ENCODE peak calls at places on chromosomes 1 and 21, in nine cellular contexts. One of them, this sample, is unnamed.

GRCh38 chr1:67807282-67807681 is 26.0 kb downstream of the GNG12 start:
- DNase-seq in stimulated activated CD8-positive, alpha-beta memory T cell treated with anti-CD3 and anti-CD28 coated beads, Interleukin-7, amount 100 ng/mL, for 48 hours: no peak
- DNase-seq in T1000: no peak
- DNase-seq in adrenal gland: no peak
- DNase-seq in endothelial cell: no peak
- DNase-seq in activated T-cell treated with anti-CD3 and anti-CD28 coated beads, Interleukin-2, amount 50 U/mL, for 72 hours: no peak
- DNase-seq in activated naive CD8-positive, alpha-beta T cell treated with anti-CD3 and anti-CD28 coated beads, Interleukin-2, amount 50 U/mL, for 24 hours: no peak
- DNase-seq in occipital lobe: no peak
- DNase-seq in HEK293T: no peak
- DNase-seq in this sample: no peak

GRCh38 chr1:201546093-201546492 is 7.2 kb downstream of the NAV1 start:
- DNase-seq in activated naive CD8-positive, alpha-beta T cell treated with anti-CD3 and anti-CD28 coated beads, Interleukin-2, amount 50 U/mL, for 24 hours: no peak
- DNase-seq in T1000: no peak
- DNase-seq in HEK293T: no peak
- DNase-seq in occipital lobe: no peak
- DNase-seq in stimulated activated CD8-positive, alpha-beta memory T cell treated with anti-CD3 and anti-CD28 coated beads, Interleukin-7, amount 100 ng/mL, for 48 hours: no peak
- DNase-seq in adrenal gland: no peak
- DNase-seq in endothelial cell: no peak
- DNase-seq in activated T-cell treated with anti-CD3 and anti-CD28 coated beads, Interleukin-2, amount 50 U/mL, for 72 hours: peak
- DNase-seq in this sample: no peak

GRCh38 chr1:58576727-58577675 is at the start of gene TACSTD2:
- DNase-seq in adrenal gland: peak
- DNase-seq in activated naive CD8-positive, alpha-beta T cell treated with anti-CD3 and anti-CD28 coated beads, Interleukin-2, amount 50 U/mL, for 24 hours: peak
- DNase-seq in occipital lobe: no peak
- DNase-seq in T1000: no peak
- DNase-seq in endothelial cell: peak
- DNase-seq in HEK293T: no peak
- DNase-seq in stimulated activated CD8-positive, alpha-beta memory T cell treated with anti-CD3 and anti-CD28 coated beads, Interleukin-7, amount 100 ng/mL, for 48 hours: no peak
- DNase-seq in activated T-cell treated with anti-CD3 and anti-CD28 coated beads, Interleukin-2, amount 50 U/mL, for 72 hours: peak
- DNase-seq in this sample: no peak

GRCh38 chr1:171715813-171716251 is 26.0 kb downstream of the VAMP4 start:
- DNase-seq in stimulated activated CD8-positive, alpha-beta memory T cell treated with anti-CD3 and anti-CD28 coated beads, Interleukin-7, amount 100 ng/mL, for 48 hours: no peak
- DNase-seq in endothelial cell: no peak
- DNase-seq in occipital lobe: no peak
- DNase-seq in HEK293T: no peak
- DNase-seq in activated T-cell treated with anti-CD3 and anti-CD28 coated beads, Interleukin-2, amount 50 U/mL, for 72 hours: no peak
- DNase-seq in activated naive CD8-positive, alpha-beta T cell treated with anti-CD3 and anti-CD28 coated beads, Interleukin-2, amount 50 U/mL, for 24 hours: no peak
- DNase-seq in adrenal gland: no peak
- DNase-seq in T1000: no peak
- DNase-seq in this sample: no peak

GRCh38 chr21:40837456-40837855 is 9.5 kb downstream of the DSCAM start:
- DNase-seq in activated naive CD8-positive, alpha-beta T cell treated with anti-CD3 and anti-CD28 coated beads, Interleukin-2, amount 50 U/mL, for 24 hours: no peak
- DNase-seq in stimulated activated CD8-positive, alpha-beta memory T cell treated with anti-CD3 and anti-CD28 coated beads, Interleukin-7, amount 100 ng/mL, for 48 hours: no peak
- DNase-seq in activated T-cell treated with anti-CD3 and anti-CD28 coated beads, Interleukin-2, amount 50 U/mL, for 72 hours: no peak
- DNase-seq in endothelial cell: no peak
- DNase-seq in adrenal gland: no peak
- DNase-seq in T1000: no peak
- DNase-seq in occipital lobe: no peak
- DNase-seq in HEK293T: no peak
- DNase-seq in this sample: no peak

GRCh38 chr1:7595338-7595737 is 175.8 kb upstream of the VAMP3 start:
- DNase-seq in activated naive CD8-positive, alpha-beta T cell treated with anti-CD3 and anti-CD28 coated beads, Interleukin-2, amount 50 U/mL, for 24 hours: no peak
- DNase-seq in stimulated activated CD8-positive, alpha-beta memory T cell treated with anti-CD3 and anti-CD28 coated beads, Interleukin-7, amount 100 ng/mL, for 48 hours: no peak
- DNase-seq in activated T-cell treated with anti-CD3 and anti-CD28 coated beads, Interleukin-2, amount 50 U/mL, for 72 hours: no peak
- DNase-seq in occipital lobe: no peak
- DNase-seq in HEK293T: no peak
- DNase-seq in endothelial cell: no peak
- DNase-seq in T1000: no peak
- DNase-seq in adrenal gland: no peak
- DNase-seq in this sample: no peak

GRCh38 chr1:91948501-91949355 is 473 bp upstream of the BRDT start:
- DNase-seq in T1000: no peak
- DNase-seq in endothelial cell: no peak
- DNase-seq in HEK293T: no peak
- DNase-seq in activated naive CD8-positive, alpha-beta T cell treated with anti-CD3 and anti-CD28 coated beads, Interleukin-2, amount 50 U/mL, for 24 hours: peak
- DNase-seq in adrenal gland: no peak
- DNase-seq in occipital lobe: no peak
- DNase-seq in activated T-cell treated with anti-CD3 and anti-CD28 coated beads, Interleukin-2, amount 50 U/mL, for 72 hours: peak
- DNase-seq in stimulated activated CD8-positive, alpha-beta memory T cell treated with anti-CD3 and anti-CD28 coated beads, Interleukin-7, amount 100 ng/mL, for 48 hours: no peak
- DNase-seq in this sample: no peak

GRCh38 chr1:169102567-169102966 is 3.9 kb upstream of the ATP1B1 start:
- DNase-seq in occipital lobe: peak
- DNase-seq in adrenal gland: peak
- DNase-seq in activated T-cell treated with anti-CD3 and anti-CD28 coated beads, Interleukin-2, amount 50 U/mL, for 72 hours: no peak
- DNase-seq in HEK293T: no peak
- DNase-seq in T1000: peak
- DNase-seq in endothelial cell: no peak
- DNase-seq in stimulated activated CD8-positive, alpha-beta memory T cell treated with anti-CD3 and anti-CD28 coated beads, Interleukin-7, amount 100 ng/mL, for 48 hours: no peak
- DNase-seq in activated naive CD8-positive, alpha-beta T cell treated with anti-CD3 and anti-CD28 coated beads, Interleukin-2, amount 50 U/mL, for 24 hours: no peak
- DNase-seq in this sample: no peak

GRCh38 chr1:66752000-66752592 is at the start of gene DYNLT5:
- DNase-seq in HEK293T: no peak
- DNase-seq in endothelial cell: peak
- DNase-seq in stimulated activated CD8-positive, alpha-beta memory T cell treated with anti-CD3 and anti-CD28 coated beads, Interleukin-7, amount 100 ng/mL, for 48 hours: no peak
- DNase-seq in T1000: no peak
- DNase-seq in occipital lobe: peak
- DNase-seq in adrenal gland: peak
- DNase-seq in activated T-cell treated with anti-CD3 and anti-CD28 coated beads, Interleukin-2, amount 50 U/mL, for 72 hours: peak
- DNase-seq in activated naive CD8-positive, alpha-beta T cell treated with anti-CD3 and anti-CD28 coated beads, Interleukin-2, amount 50 U/mL, for 24 hours: no peak
- DNase-seq in this sample: peak

GRCh38 chr1:197106869-197107268 is 39.6 kb downstream of the ASPM start:
- DNase-seq in activated naive CD8-positive, alpha-beta T cell treated with anti-CD3 and anti-CD28 coated beads, Interleukin-2, amount 50 U/mL, for 24 hours: no peak
- DNase-seq in endothelial cell: no peak
- DNase-seq in T1000: no peak
- DNase-seq in stimulated activated CD8-positive, alpha-beta memory T cell treated with anti-CD3 and anti-CD28 coated beads, Interleukin-7, amount 100 ng/mL, for 48 hours: no peak
- DNase-seq in adrenal gland: no peak
- DNase-seq in occipital lobe: no peak
- DNase-seq in HEK293T: no peak
- DNase-seq in activated T-cell treated with anti-CD3 and anti-CD28 coated beads, Interleukin-2, amount 50 U/mL, for 72 hours: no peak
- DNase-seq in this sample: no peak

GRCh38 chr1:145918992-145919939 is 749 bp upstream of the PEX11B start:
- DNase-seq in activated T-cell treated with anti-CD3 and anti-CD28 coated beads, Interleukin-2, amount 50 U/mL, for 72 hours: peak
- DNase-seq in endothelial cell: peak
- DNase-seq in activated naive CD8-positive, alpha-beta T cell treated with anti-CD3 and anti-CD28 coated beads, Interleukin-2, amount 50 U/mL, for 24 hours: peak
- DNase-seq in occipital lobe: peak
- DNase-seq in adrenal gland: peak
- DNase-seq in stimulated activated CD8-positive, alpha-beta memory T cell treated with anti-CD3 and anti-CD28 coated beads, Interleukin-7, amount 100 ng/mL, for 48 hours: no peak
- DNase-seq in HEK293T: no peak
- DNase-seq in T1000: no peak
- DNase-seq in this sample: no peak

This sample was measured in thoracic aorta.